ENCODE peak calls at places on chromosome 22, in seven cellular contexts. Y, L, Q, F, X, H and M are unnamed samples.

GRCh38 chr22:49724030-49724892 is 103.4 kb downstream of the BRD1 start:
- DNase-seq in Y (no peak), L (no peak), Q (no peak), F (no peak), X (no peak), H (no peak), M (no peak)

GRCh38 chr22:31346733-31347250 is 646 bp upstream of the PATZ1 start:
- DNase-seq in Y (peak), L (peak), Q (peak), F (peak), X (no peak), H (no peak), M (peak)

GRCh38 chr22:43953988-43954771 is 1.1 kb upstream of the SAMM50 start:
- DNase-seq in Y (no peak), L (no peak), Q (no peak), F (no peak), X (no peak), H (no peak), M (no peak)

GRCh38 chr22:43917523-43917922 is 6.1 kb upstream of the PNPLA3 start:
- DNase-seq in Y (no peak), L (no peak), Q (no peak), F (no peak), X (no peak), H (no peak), M (no peak)

GRCh38 chr22:29380032-29380781 is 8.2 kb downstream of the AP1B1 start:
- DNase-seq in Y (no peak), L (peak), Q (no peak), F (no peak), X (no peak), H (no peak), M (no peak)

GRCh38 chr22:46584081-46584903 is 35.9 kb upstream of the GRAMD4 start:
- DNase-seq in Y (peak), L (no peak), Q (no peak), F (no peak), X (no peak), H (no peak), M (peak)

GRCh38 chr22:29689872-29690213 is 30.0 kb upstream of the CABP7 start:
- DNase-seq in Y (peak), L (peak), Q (peak), F (peak), X (no peak), H (no peak), M (no peak)

GRCh38 chr22:50610581-50610980 is 10.0 kb downstream of the MAPK8IP2 start:
- DNase-seq in Y (no peak), L (no peak), Q (no peak), F (no peak), X (no peak), H (no peak), M (no peak)

GRCh38 chr22:45053094-45053493 is 43.3 kb upstream of the PHF21B start:
- DNase-seq in Y (no peak), L (no peak), Q (no peak), F (no peak), X (no peak), H (no peak), M (no peak)

GRCh38 chr22:49440931-49441330 is 386.7 kb downstream of the BRD1 start:
- DNase-seq in Y (no peak), L (no peak), Q (no peak), F (no peak), X (no peak), H (no peak), M (no peak)

GRCh38 chr22:27734066-27734465 is 67.5 kb downstream of the MN1 start:
- DNase-seq in Y (no peak), L (no peak), Q (no peak), F (no peak), X (no peak), H (no peak), M (no peak)

GRCh38 chr22:44758354-44758969 is 6.1 kb downstream of the ARHGAP8 start:
- DNase-seq in Y (no peak), L (peak), Q (no peak), F (peak), X (no peak), H (no peak), M (no peak)

GRCh38 chr22:44451016-44451415 is 47.0 kb downstream of the RTL6 start:
- DNase-seq in Y (no peak), L (no peak), Q (no peak), F (no peak), X (no peak), H (no peak), M (peak)

GRCh38 chr22:50544078-50544745 is 1.5 kb upstream of the KLHDC7B start:
- DNase-seq in Y (peak), L (no peak), Q (peak), F (peak), X (no peak), H (no peak), M (peak)

GRCh38 chr22:27461470-27461869 is 340.1 kb downstream of the MN1 start:
- DNase-seq in Y (peak), L (peak), Q (peak), F (no peak), X (no peak), H (no peak), M (no peak)

GRCh38 chr22:49833340-49834007 is 5.8 kb upstream of the BRD1 start:
- DNase-seq in Y (no peak), L (peak), Q (no peak), F (no peak), X (no peak), H (peak), M (no peak)

GRCh38 chr22:26656896-26657851 is at the start of gene MIAT:
- DNase-seq in Y (peak), L (no peak), Q (peak), F (peak), X (no peak), H (no peak), M (no peak)

GRCh38 chr22:38674888-38675287 is 6.9 kb upstream of the TOMM22 start:
- DNase-seq in Y (no peak), L (no peak), Q (no peak), F (no peak), X (no peak), H (no peak), M (no peak)

GRCh38 chr22:32480238-32480637 is 5.6 kb downstream of the FBXO7 start:
- DNase-seq in Y (no peak), L (no peak), Q (no peak), F (no peak), X (no peak), H (no peak), M (no peak)

GRCh38 chr22:45235101-45235777 is 5.5 kb downstream of the KIAA0930 start:
- DNase-seq in Y (no peak), L (no peak), Q (no peak), F (no peak), X (peak), H (no peak), M (no peak)

GRCh38 chr22:48315415-48316244 is 1512.0 kb downstream of the BRD1 start:
- DNase-seq in Y (peak), L (no peak), Q (no peak), F (no peak), X (no peak), H (no peak), M (peak)

GRCh38 chr22:35400335-35400680 is 368 bp downstream of the MCM5 start:
- DNase-seq in Y (peak), L (no peak), Q (no peak), F (no peak), X (no peak), H (no peak), M (peak)

GRCh38 chr22:27195104-27195503 is 537.7 kb downstream of the MIAT start:
- DNase-seq in Y (no peak), L (no peak), Q (no peak), F (peak), X (no peak), H (no peak), M (no peak)

GRCh38 chr22:30290318-30290678 is 993 bp upstream of the CASTOR1 start:
- DNase-seq in Y (no peak), L (no peak), Q (peak), F (no peak), X (no peak), H (no peak), M (no peak)

GRCh38 chr22:25622011-25622410 is 57.5 kb downstream of the GRK3 start:
- DNase-seq in Y (no peak), L (no peak), Q (no peak), F (no peak), X (no peak), H (no peak), M (no peak)

GRCh38 chr22:27485842-27486241 is 315.7 kb downstream of the MN1 start:
- DNase-seq in Y (no peak), L (no peak), Q (no peak), F (no peak), X (no peak), H (no peak), M (no peak)

GRCh38 chr22:47072642-47072967 is 310.2 kb downstream of the TBC1D22A start:
- DNase-seq in Y (no peak), L (no peak), Q (no peak), F (no peak), X (no peak), H (no peak), M (no peak)

GRCh38 chr22:30327864-30328345 is 1.2 kb upstream of the TBC1D10A start:
- DNase-seq in Y (peak), L (peak), Q (no peak), F (peak), X (no peak), H (peak), M (no peak)

GRCh38 chr22:17742528-17742902 is 31.8 kb downstream of the BID start:
- DNase-seq in Y (peak), L (peak), Q (peak), F (peak), X (no peak), H (peak), M (no peak)

GRCh38 chr22:44895296-44896055 is 114.3 kb downstream of the PHF21B start:
- DNase-seq in Y (no peak), L (no peak), Q (no peak), F (no peak), X (no peak), H (no peak), M (peak)

GRCh38 chr22:33921576-33922181 is 1.4 kb upstream of the LARGE1 start:
- DNase-seq in Y (peak), L (peak), Q (peak), F (peak), X (no peak), H (no peak), M (peak)

GRCh38 chr22:46937939-46938338 is 175.5 kb downstream of the TBC1D22A start:
- DNase-seq in Y (no peak), L (no peak), Q (no peak), F (peak), X (no peak), H (no peak), M (no peak)

GRCh38 chr22:38986629-38987028 is 4.5 kb downstream of the APOBEC3B start:
- DNase-seq in Y (no peak), L (no peak), Q (no peak), F (no peak), X (no peak), H (no peak), M (peak)

GRCh38 chr22:47130883-47131610 is 368.6 kb downstream of the TBC1D22A start:
- DNase-seq in Y (no peak), L (no peak), Q (no peak), F (no peak), X (no peak), H (no peak), M (peak)

GRCh38 chr22:44732017-44732561 is 20.3 kb upstream of the ARHGAP8 start:
- DNase-seq in Y (no peak), L (no peak), Q (no peak), F (no peak), X (no peak), H (no peak), M (peak)

GRCh38 chr22:27278986-27279385 is 522.6 kb downstream of the MN1 start:
- DNase-seq in Y (no peak), L (peak), Q (no peak), F (no peak), X (no peak), H (no peak), M (no peak)

GRCh38 chr22:45268958-45269844 is 15.5 kb upstream of the UPK3A start:
- DNase-seq in Y (peak), L (peak), Q (peak), F (peak), X (no peak), H (no peak), M (peak)

GRCh38 chr22:32473388-32473952 is 1.1 kb upstream of the FBXO7 start:
- DNase-seq in Y (peak), L (peak), Q (peak), F (peak), X (peak), H (peak), M (no peak)

GRCh38 chr22:38569181-38569971 is 607 bp downstream of the DMC1 start:
- DNase-seq in Y (no peak), L (no peak), Q (no peak), F (no peak), X (no peak), H (no peak), M (peak)

GRCh38 chr22:36776722-36777121 is 803 bp upstream of the IFT27 start:
- DNase-seq in Y (no peak), L (no peak), Q (no peak), F (peak), X (no peak), H (no peak), M (no peak)
- H3K4me3 ChIP-seq in Y (peak), L (peak), Q (peak), F (peak), X (peak), H (peak), M (no peak)

DNA sequence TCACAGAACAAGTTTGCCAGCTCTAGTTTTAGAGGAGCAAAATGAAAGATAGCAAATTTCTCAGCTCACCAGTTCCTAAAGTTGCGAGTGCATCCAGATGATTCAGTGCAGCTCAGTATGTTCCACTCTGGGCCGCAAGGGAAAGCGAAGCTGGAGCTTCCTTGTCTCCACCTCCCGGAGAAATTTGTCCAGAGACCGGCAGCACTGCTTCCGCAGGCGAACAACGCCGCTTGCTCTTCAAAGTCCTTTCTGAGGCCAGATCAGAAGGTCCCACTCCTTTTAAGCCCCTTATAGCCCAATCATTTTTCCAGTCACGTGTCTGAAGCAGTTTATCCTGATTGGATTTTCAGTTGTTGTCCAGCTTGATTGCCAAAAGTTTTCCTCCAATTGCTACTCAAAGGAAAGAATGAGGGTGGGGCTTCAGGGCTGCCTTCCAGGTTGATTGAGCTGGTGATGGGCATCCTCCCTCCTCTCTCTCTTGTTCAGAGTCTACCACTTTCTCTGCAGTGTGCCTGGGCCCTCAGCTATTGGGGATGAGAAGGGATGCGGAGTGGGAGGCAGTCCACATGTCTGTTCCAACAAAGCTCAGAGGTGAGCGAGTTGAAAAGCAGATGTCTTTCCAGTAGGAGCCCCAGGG is at the start of gene ZNF280A:
- DNase-seq in Y (peak), L (no peak), Q (no peak), F (no peak), X (no peak), H (peak), M (no peak)
- H3K9ac ChIP-seq in Y (no peak), L (no peak), Q (no peak), F (no peak), X (no peak), H (peak), M (no peak)

DNA sequence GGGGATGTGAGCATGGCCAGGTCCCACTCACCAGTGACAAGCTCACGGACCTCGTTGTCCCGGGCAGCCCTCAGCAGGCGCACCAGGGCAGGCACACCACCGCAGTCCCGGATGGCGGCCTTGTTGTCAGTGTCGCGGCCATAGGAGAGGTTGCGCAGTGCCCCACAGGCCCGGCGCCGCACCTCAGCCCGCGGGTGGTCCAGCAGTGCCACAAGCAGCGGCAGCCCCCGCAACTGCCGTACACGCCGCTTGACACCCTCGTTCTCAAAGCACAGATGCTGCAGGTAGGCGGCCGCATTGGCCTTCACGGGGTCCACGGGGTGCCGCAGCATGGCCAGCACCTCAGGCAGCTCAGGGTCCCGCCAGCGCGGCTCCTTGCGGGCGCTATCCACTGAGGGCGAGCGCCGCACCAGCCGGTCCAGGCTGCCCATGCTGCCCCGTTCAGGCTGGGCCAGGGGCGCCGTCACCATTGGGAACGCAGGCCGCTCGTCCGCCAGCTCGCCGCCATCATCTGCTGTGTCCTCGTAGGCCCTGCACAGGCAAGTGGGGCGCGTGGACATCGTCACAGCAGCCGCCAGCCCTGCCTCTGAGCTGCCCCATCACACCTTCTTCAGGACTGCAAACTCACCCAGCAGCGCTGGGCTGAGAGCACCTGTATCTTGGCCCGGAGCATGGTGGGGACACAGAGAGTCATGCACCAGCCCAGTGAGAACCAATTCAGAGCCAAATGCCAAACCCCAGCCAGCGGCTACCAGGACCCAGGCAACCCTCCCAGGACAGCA is 36.7 kb downstream of the ARVCF start:
- DNase-seq in Y (no peak), L (no peak), Q (no peak), F (no peak), X (no peak), H (no peak), M (peak)
- H3K27ac ChIP-seq in Y (no peak), L (no peak), Q (no peak), F (no peak), X (no peak), H (no peak), M (no peak)

GRCh38 chr22:16601437-16602223 is 9.0 kb upstream of the CCT8L2 start:
- DNase-seq in Y (no peak), L (no peak), Q (no peak), F (no peak), X (no peak), H (no peak), M (no peak)

GRCh38 chr22:16608931-16609330 is 16.3 kb upstream of the CCT8L2 start:
- DNase-seq in Y (no peak), L (no peak), Q (no peak), F (no peak), X (no peak), H (no peak), M (no peak)

GRCh38 chr22:16603448-16603768 is 10.8 kb upstream of the CCT8L2 start:
- DNase-seq in Y (no peak), L (no peak), Q (no peak), F (no peak), X (no peak), H (no peak), M (no peak)
- H3K4me3 ChIP-seq in Y (no peak), L (peak), Q (no peak), F (no peak), X (no peak), H (no peak), M (peak)

GRCh38 chr22:24010018-24010391 is 1.1 kb upstream of the CABIN1 start:
- DNase-seq in Y (no peak), L (no peak), Q (no peak), F (no peak), X (no peak), H (no peak), M (no peak)
- H3K9ac ChIP-seq in Y (no peak), L (no peak), Q (no peak), F (no peak), X (no peak), H (no peak), M (no peak)

DNA sequence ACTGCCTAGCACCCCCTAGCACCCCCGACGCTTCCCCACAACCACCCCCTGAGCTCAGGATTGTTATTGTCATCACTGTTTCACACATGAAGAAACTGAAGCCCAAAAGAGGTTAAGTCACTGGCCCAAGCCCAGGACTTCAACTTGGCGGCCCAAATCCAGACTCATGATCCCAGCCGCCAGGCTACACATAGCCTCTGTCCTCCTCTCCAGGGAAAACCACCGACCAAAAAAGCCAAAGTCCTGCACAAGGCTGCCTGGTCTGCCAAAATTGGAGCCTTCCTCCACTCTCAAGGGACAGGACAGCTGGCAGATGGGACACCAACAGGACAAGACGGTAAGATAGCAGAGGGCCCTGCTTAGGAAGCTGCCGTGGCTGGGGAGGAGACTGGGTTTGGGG is 10.8 kb downstream of the L3MBTL2 start:
- DNase-seq in Y (no peak), L (no peak), Q (no peak), F (no peak), X (no peak), H (no peak), M (no peak)
- H3K27ac ChIP-seq in Y (no peak), L (no peak), Q (no peak), F (no peak), X (no peak), H (no peak), M (no peak)

DNA sequence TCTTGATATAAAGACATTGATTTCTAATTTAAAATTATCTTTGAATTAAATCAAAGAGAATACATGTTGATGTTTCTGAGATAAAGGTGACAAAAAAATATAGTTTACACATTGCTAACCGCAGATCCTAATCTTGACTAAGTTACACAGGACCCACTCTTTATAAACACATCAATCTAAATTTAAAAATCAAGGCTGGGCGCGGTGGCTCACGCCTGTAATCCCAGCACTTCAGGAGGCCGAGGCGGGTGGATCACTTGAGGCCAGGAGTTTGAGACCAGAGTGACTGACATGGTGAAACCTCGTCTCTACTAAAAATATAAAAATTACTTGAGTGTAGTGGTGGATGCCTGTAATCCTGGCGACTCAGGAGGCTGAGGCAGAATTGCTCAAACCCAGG is 1.9 kb downstream of the ARFGAP3 start:
- DNase-seq in Y (no peak), L (no peak), Q (no peak), F (no peak), X (no peak), H (no peak), M (no peak)
- H3K4me3 ChIP-seq in Y (no peak), L (no peak), Q (no peak), F (no peak), X (peak), H (no peak), M (no peak)

DNA sequence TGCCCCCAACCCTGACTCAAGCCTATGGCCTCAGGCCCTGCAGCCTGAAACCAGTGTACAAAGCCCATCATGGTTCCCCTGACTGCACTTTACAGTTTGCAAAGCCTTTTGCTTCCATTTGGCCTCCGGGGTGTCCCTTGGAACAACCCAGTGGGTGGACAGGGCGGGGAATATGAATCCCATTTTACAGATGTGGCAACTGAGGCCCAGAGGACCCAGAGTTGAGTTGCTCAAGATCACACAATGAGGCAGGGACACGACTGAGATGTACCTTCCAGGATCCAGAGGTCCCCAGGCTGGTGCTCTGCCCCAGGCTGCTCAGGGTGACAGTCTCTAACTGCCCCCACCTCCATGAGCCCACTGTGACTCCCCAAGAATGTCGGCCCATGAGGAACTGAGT is 5.4 kb upstream of the POLDIP3 start:
- DNase-seq in Y (no peak), L (no peak), Q (no peak), F (no peak), X (no peak), H (no peak), M (no peak)
- H3K9ac ChIP-seq in Y (no peak), L (peak), Q (peak), F (no peak), X (no peak), H (peak), M (no peak)